ENCODE peak calls at places on chromosome 15, in ten cellular contexts. One of them, this sample, is unnamed. For H3K4me1, the result is how much of the 10 kb centered on the place peaks cover.

GRCh38 chr15:32781781-32782180 is 64.0 kb downstream of the GREM1 start:
- DNase-seq in tibial nerve: no peak
- DNase-seq in suprapubic skin: no peak
- DNase-seq in sigmoid colon: no peak
- DNase-seq in adrenal gland: no peak
- DNase-seq in heart left ventricle: no peak
- DNase-seq in H1: no peak
- DNase-seq in A549: no peak
- DNase-seq in transverse colon: no peak
- DNase-seq in body of pancreas: no peak
- DNase-seq in this sample: no peak

GRCh38 chr15:88744548-88745020 is 58.7 kb upstream of the ACAN start:
- DNase-seq in tibial nerve: no peak
- DNase-seq in suprapubic skin: no peak
- DNase-seq in sigmoid colon: no peak
- DNase-seq in adrenal gland: no peak
- DNase-seq in heart left ventricle: no peak
- DNase-seq in H1: no peak
- DNase-seq in A549: no peak
- DNase-seq in transverse colon: no peak
- DNase-seq in body of pancreas: no peak
- DNase-seq in this sample: no peak

GRCh38 chr15:87871738-87872315 is 384.7 kb downstream of the NTRK3 start:
- DNase-seq in tibial nerve: no peak
- DNase-seq in suprapubic skin: no peak
- DNase-seq in sigmoid colon: no peak
- DNase-seq in adrenal gland: no peak
- DNase-seq in heart left ventricle: no peak
- DNase-seq in H1: no peak
- DNase-seq in A549: no peak
- DNase-seq in transverse colon: no peak
- DNase-seq in body of pancreas: no peak
- DNase-seq in this sample: no peak

GRCh38 chr15:61750271-61751084 is 309.8 kb downstream of the VPS13C start:
- DNase-seq in tibial nerve: no peak
- DNase-seq in suprapubic skin: no peak
- DNase-seq in sigmoid colon: no peak
- DNase-seq in adrenal gland: no peak
- DNase-seq in heart left ventricle: no peak
- DNase-seq in H1: no peak
- DNase-seq in A549: no peak
- DNase-seq in transverse colon: peak
- DNase-seq in body of pancreas: peak
- DNase-seq in this sample: no peak

GRCh38 chr15:61879219-61879618 is 181.0 kb downstream of the VPS13C start:
- DNase-seq in tibial nerve: no peak
- DNase-seq in suprapubic skin: no peak
- DNase-seq in sigmoid colon: no peak
- DNase-seq in adrenal gland: no peak
- DNase-seq in heart left ventricle: no peak
- DNase-seq in H1: no peak
- DNase-seq in A549: no peak
- DNase-seq in transverse colon: peak
- DNase-seq in body of pancreas: no peak
- DNase-seq in this sample: no peak

GRCh38 chr15:35306361-35306981 is 221.4 kb upstream of the NANOGP8 start:
- DNase-seq in tibial nerve: no peak
- DNase-seq in suprapubic skin: no peak
- DNase-seq in sigmoid colon: no peak
- DNase-seq in adrenal gland: no peak
- DNase-seq in heart left ventricle: no peak
- DNase-seq in H1: no peak
- DNase-seq in A549: no peak
- DNase-seq in transverse colon: peak
- DNase-seq in body of pancreas: no peak
- DNase-seq in this sample: no peak

GRCh38 chr15:71715914-71716313 is 94.4 kb upstream of the NR2E3 start:
- DNase-seq in tibial nerve: no peak
- DNase-seq in suprapubic skin: no peak
- DNase-seq in sigmoid colon: no peak
- DNase-seq in adrenal gland: no peak
- DNase-seq in heart left ventricle: no peak
- DNase-seq in H1: no peak
- DNase-seq in A549: no peak
- DNase-seq in transverse colon: no peak
- DNase-seq in body of pancreas: no peak
- DNase-seq in this sample: no peak

GRCh38 chr15:71730277-71731144 is 79.8 kb upstream of the NR2E3 start:
- DNase-seq in tibial nerve: peak
- DNase-seq in suprapubic skin: no peak
- DNase-seq in sigmoid colon: no peak
- DNase-seq in adrenal gland: peak
- DNase-seq in heart left ventricle: no peak
- DNase-seq in H1: no peak
- DNase-seq in A549: peak
- DNase-seq in transverse colon: peak
- DNase-seq in body of pancreas: peak
- DNase-seq in this sample: peak

GRCh38 chr15:38554354-38554753 is 10.3 kb downstream of the RASGRP1 start:
- DNase-seq in tibial nerve: no peak
- DNase-seq in suprapubic skin: no peak
- DNase-seq in sigmoid colon: no peak
- DNase-seq in adrenal gland: no peak
- DNase-seq in heart left ventricle: no peak
- DNase-seq in H1: no peak
- DNase-seq in A549: no peak
- DNase-seq in transverse colon: no peak
- DNase-seq in body of pancreas: no peak
- DNase-seq in this sample: peak

GRCh38 chr15:42921049-42921731 is 612 bp upstream of the TTBK2 start:
- DNase-seq in tibial nerve: peak
- DNase-seq in suprapubic skin: no peak
- DNase-seq in sigmoid colon: peak
- DNase-seq in adrenal gland: peak
- DNase-seq in heart left ventricle: peak
- DNase-seq in H1: no peak
- DNase-seq in A549: no peak
- DNase-seq in transverse colon: peak
- DNase-seq in body of pancreas: peak
- DNase-seq in this sample: peak

GRCh38 chr15:42919308-42919707 is 1.3 kb downstream of the TTBK2 start:
- DNase-seq in tibial nerve: no peak
- DNase-seq in suprapubic skin: no peak
- DNase-seq in sigmoid colon: no peak
- DNase-seq in adrenal gland: no peak
- DNase-seq in heart left ventricle: no peak
- DNase-seq in H1: no peak
- DNase-seq in A549: no peak
- DNase-seq in transverse colon: no peak
- DNase-seq in body of pancreas: no peak
- DNase-seq in this sample: no peak

GRCh38 chr15:42919794-42920280 is 741 bp downstream of the TTBK2 start:
- DNase-seq in tibial nerve: peak
- DNase-seq in suprapubic skin: no peak
- DNase-seq in sigmoid colon: peak
- DNase-seq in adrenal gland: peak
- DNase-seq in heart left ventricle: no peak
- DNase-seq in H1: no peak
- DNase-seq in A549: no peak
- DNase-seq in transverse colon: peak
- DNase-seq in body of pancreas: no peak
- DNase-seq in this sample: peak

GRCh38 chr15:42918047-42918446 is 2.5 kb downstream of the TTBK2 start:
- DNase-seq in tibial nerve: no peak
- DNase-seq in suprapubic skin: no peak
- DNase-seq in sigmoid colon: no peak
- DNase-seq in adrenal gland: no peak
- DNase-seq in heart left ventricle: no peak
- DNase-seq in H1: no peak
- DNase-seq in A549: no peak
- DNase-seq in transverse colon: no peak
- DNase-seq in body of pancreas: no peak
- DNase-seq in this sample: no peak

GRCh38 chr15:42920281-42921048 is at the start of gene TTBK2:
- DNase-seq in tibial nerve: peak
- DNase-seq in suprapubic skin: peak
- DNase-seq in sigmoid colon: peak
- DNase-seq in adrenal gland: peak
- DNase-seq in heart left ventricle: peak
- DNase-seq in H1: peak
- DNase-seq in A549: peak
- DNase-seq in transverse colon: peak
- DNase-seq in body of pancreas: peak
- DNase-seq in this sample: peak
- TF ChIP-seq POLR2A in tibial nerve: peak
- TF ChIP-seq POLR2A in suprapubic skin: peak
- TF ChIP-seq POLR2A in sigmoid colon: peak
- TF ChIP-seq POLR2A in adrenal gland: peak
- TF ChIP-seq POLR2A in heart left ventricle: peak
- TF ChIP-seq POLR2A in H1: no peak
- TF ChIP-seq POLR2A in A549: peak
- TF ChIP-seq POLR2A in transverse colon: peak
- TF ChIP-seq POLR2A in body of pancreas: peak
- TF ChIP-seq POLR2A in this sample: no peak

DNA sequence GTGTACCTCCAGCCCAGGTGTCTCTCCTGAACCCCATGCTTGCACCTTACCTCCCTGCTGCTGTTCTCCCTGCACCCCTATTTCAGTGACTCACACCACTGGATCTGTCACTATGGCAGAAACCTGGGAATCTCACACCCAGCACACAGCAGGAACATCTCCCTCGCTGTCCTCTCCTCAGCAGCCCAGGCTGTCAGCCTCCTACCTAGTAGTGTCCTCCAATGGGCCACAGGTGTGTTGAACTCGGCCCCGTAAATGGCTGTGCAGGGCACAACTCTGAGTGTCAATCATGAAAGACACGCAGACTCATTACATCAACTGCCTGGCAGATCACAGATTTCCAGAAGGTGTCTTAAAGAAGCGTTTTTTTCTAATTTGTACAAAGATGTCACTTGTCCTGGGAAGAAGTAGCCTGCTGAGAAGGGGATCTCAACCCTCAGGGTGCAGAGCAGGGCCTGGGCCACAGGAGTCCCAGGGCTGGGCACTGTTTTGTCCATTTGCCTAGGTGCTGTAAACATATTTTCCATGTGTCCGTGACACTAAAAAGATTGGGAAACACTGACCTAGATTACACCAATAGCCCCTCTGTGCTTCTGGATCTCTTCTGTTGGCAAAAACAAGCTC is 33.8 kb downstream of the HOMER2 start:
- DNase-seq in tibial nerve: no peak
- DNase-seq in suprapubic skin: no peak
- DNase-seq in sigmoid colon: no peak
- DNase-seq in adrenal gland: no peak
- DNase-seq in heart left ventricle: no peak
- DNase-seq in H1: no peak
- DNase-seq in A549: no peak
- DNase-seq in transverse colon: no peak
- DNase-seq in body of pancreas: no peak
- DNase-seq in this sample: no peak
- H3K4me1 ChIP-seq in tibial nerve: under half
- H3K4me1 ChIP-seq in suprapubic skin: under half
- H3K4me1 ChIP-seq in sigmoid colon: under half
- H3K4me1 ChIP-seq in adrenal gland: under half
- H3K4me1 ChIP-seq in heart left ventricle: under half
- H3K4me1 ChIP-seq in H1: under half
- H3K4me1 ChIP-seq in A549: under half
- H3K4me1 ChIP-seq in transverse colon: under half
- H3K4me1 ChIP-seq in body of pancreas: half or more
- H3K4me1 ChIP-seq in this sample: under half

GRCh38 chr15:90530250-90531051 is 728 bp downstream of the CRTC3 start:
- DNase-seq in tibial nerve: peak
- DNase-seq in suprapubic skin: no peak
- DNase-seq in sigmoid colon: peak
- DNase-seq in adrenal gland: peak
- DNase-seq in heart left ventricle: peak
- DNase-seq in H1: no peak
- DNase-seq in A549: peak
- DNase-seq in transverse colon: peak
- DNase-seq in body of pancreas: peak
- DNase-seq in this sample: peak
- TF ChIP-seq POLR2A in tibial nerve: no peak
- TF ChIP-seq POLR2A in suprapubic skin: no peak
- TF ChIP-seq POLR2A in sigmoid colon: no peak
- TF ChIP-seq POLR2A in adrenal gland: no peak
- TF ChIP-seq POLR2A in heart left ventricle: no peak
- TF ChIP-seq POLR2A in H1: no peak
- TF ChIP-seq POLR2A in A549: no peak
- TF ChIP-seq POLR2A in transverse colon: no peak
- TF ChIP-seq POLR2A in body of pancreas: no peak
- TF ChIP-seq POLR2A in this sample: no peak

GRCh38 chr15:49900036-49900435 is 219.0 kb downstream of the ATP8B4 start:
- DNase-seq in tibial nerve: no peak
- DNase-seq in suprapubic skin: no peak
- DNase-seq in sigmoid colon: no peak
- DNase-seq in adrenal gland: no peak
- DNase-seq in heart left ventricle: no peak
- DNase-seq in H1: no peak
- DNase-seq in A549: no peak
- DNase-seq in transverse colon: no peak
- DNase-seq in body of pancreas: no peak
- DNase-seq in this sample: no peak
- H3K4me1 ChIP-seq in tibial nerve: under half
- H3K4me1 ChIP-seq in suprapubic skin: under half
- H3K4me1 ChIP-seq in sigmoid colon: half or more
- H3K4me1 ChIP-seq in adrenal gland: under half
- H3K4me1 ChIP-seq in heart left ventricle: under half
- H3K4me1 ChIP-seq in H1: under half
- H3K4me1 ChIP-seq in A549: half or more
- H3K4me1 ChIP-seq in transverse colon: under half
- H3K4me1 ChIP-seq in body of pancreas: under half
- H3K4me1 ChIP-seq in this sample: under half

DNA sequence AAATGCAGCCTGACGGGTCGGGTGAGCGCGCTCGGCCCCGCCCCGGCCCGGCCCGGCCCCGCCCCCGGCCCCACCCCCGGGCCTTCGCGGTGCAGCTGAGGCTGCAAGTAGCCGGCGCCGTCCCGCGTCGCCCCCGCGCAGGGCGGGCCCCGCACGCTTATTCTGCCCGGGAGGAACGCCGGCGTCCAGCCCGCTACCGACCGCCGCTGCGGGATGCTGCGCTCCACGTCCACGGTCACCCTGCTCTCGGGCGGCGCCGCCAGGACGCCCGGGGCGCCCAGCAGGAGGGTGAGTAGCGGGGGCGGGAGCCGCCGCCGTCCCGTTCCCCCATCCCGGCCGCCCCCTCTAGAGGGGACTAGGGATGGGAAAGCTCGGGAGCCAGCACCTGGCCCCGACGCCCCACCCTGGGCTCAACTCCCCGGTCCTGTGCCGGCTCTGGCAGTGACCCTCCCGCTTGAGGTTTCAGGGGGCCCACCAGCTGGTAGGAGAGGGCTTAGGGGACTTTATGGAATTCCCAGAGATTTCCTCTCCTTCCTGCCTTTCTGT is at the start of gene MYZAP:
- DNase-seq in tibial nerve: no peak
- DNase-seq in suprapubic skin: no peak
- DNase-seq in sigmoid colon: no peak
- DNase-seq in adrenal gland: peak
- DNase-seq in heart left ventricle: peak
- DNase-seq in H1: no peak
- DNase-seq in A549: peak
- DNase-seq in transverse colon: peak
- DNase-seq in body of pancreas: peak
- DNase-seq in this sample: peak
- TF ChIP-seq POLR2A in tibial nerve: no peak
- TF ChIP-seq POLR2A in suprapubic skin: no peak
- TF ChIP-seq POLR2A in sigmoid colon: no peak
- TF ChIP-seq POLR2A in adrenal gland: no peak
- TF ChIP-seq POLR2A in heart left ventricle: peak
- TF ChIP-seq POLR2A in H1: no peak
- TF ChIP-seq POLR2A in A549: no peak
- TF ChIP-seq POLR2A in transverse colon: peak
- TF ChIP-seq POLR2A in body of pancreas: peak
- TF ChIP-seq POLR2A in this sample: no peak

This sample was measured in testis.